ENCODE peak calls at places on chromosomes 6 and 20, in seven cellular contexts. One of them, this sample, is unnamed.

GRCh38 chr20:891121-892080 is 24.7 kb downstream of the ANGPT4 start:
- DNase-seq in Right ventricle myocardium superior: peak
- DNase-seq in neuronal stem cell: no peak
- DNase-seq in T-helper 1 cell: no peak
- DNase-seq in DMS153: no peak
- DNase-seq in GM13976: no peak
- DNase-seq in NCI-H1930: no peak
- DNase-seq in this sample: no peak

GRCh38 chr6:100504786-100505737 is 40.3 kb upstream of the SIM1 start:
- DNase-seq in Right ventricle myocardium superior: no peak
- DNase-seq in GM13976: no peak
- DNase-seq in T-helper 1 cell: no peak
- DNase-seq in NCI-H1930: no peak
- DNase-seq in neuronal stem cell: no peak
- DNase-seq in DMS153: no peak
- DNase-seq in this sample: no peak

GRCh38 chr20:31721408-31722332 is 998 bp downstream of the BCL2L1 start:
- DNase-seq in NCI-H1930: no peak
- DNase-seq in Right ventricle myocardium superior: peak
- DNase-seq in neuronal stem cell: no peak
- DNase-seq in GM13976: no peak
- DNase-seq in DMS153: no peak
- DNase-seq in T-helper 1 cell: no peak
- DNase-seq in this sample: no peak

GRCh38 chr6:85392379-85392778 is 57.5 kb upstream of the NT5E start:
- DNase-seq in NCI-H1930: no peak
- DNase-seq in neuronal stem cell: no peak
- DNase-seq in GM13976: no peak
- DNase-seq in DMS153: no peak
- DNase-seq in T-helper 1 cell: no peak
- DNase-seq in Right ventricle myocardium superior: no peak
- DNase-seq in this sample: no peak

GRCh38 chr6:21748343-21749063 is 155.0 kb downstream of the SOX4 start:
- DNase-seq in DMS153: peak
- DNase-seq in GM13976: peak
- DNase-seq in NCI-H1930: peak
- DNase-seq in T-helper 1 cell: no peak
- DNase-seq in neuronal stem cell: no peak
- DNase-seq in Right ventricle myocardium superior: no peak
- DNase-seq in this sample: no peak

GRCh38 chr6:162177733-162178132 is 549.8 kb downstream of the PRKN start:
- DNase-seq in T-helper 1 cell: no peak
- DNase-seq in Right ventricle myocardium superior: no peak
- DNase-seq in DMS153: peak
- DNase-seq in neuronal stem cell: no peak
- DNase-seq in GM13976: no peak
- DNase-seq in NCI-H1930: no peak
- DNase-seq in this sample: peak

GRCh38 chr6:166777096-166777630 is 150.1 kb upstream of the RPS6KA2 start:
- DNase-seq in NCI-H1930: no peak
- DNase-seq in neuronal stem cell: no peak
- DNase-seq in GM13976: no peak
- DNase-seq in T-helper 1 cell: no peak
- DNase-seq in Right ventricle myocardium superior: no peak
- DNase-seq in DMS153: no peak
- DNase-seq in this sample: no peak

GRCh38 chr20:54397292-54398155 is 77.9 kb upstream of the DOK5 start:
- DNase-seq in NCI-H1930: no peak
- DNase-seq in T-helper 1 cell: no peak
- DNase-seq in Right ventricle myocardium superior: no peak
- DNase-seq in neuronal stem cell: no peak
- DNase-seq in DMS153: no peak
- DNase-seq in GM13976: no peak
- DNase-seq in this sample: peak

GRCh38 chr6:98672681-98673475 is 161.5 kb upstream of the POU3F2 start:
- DNase-seq in DMS153: no peak
- DNase-seq in neuronal stem cell: no peak
- DNase-seq in NCI-H1930: no peak
- DNase-seq in Right ventricle myocardium superior: no peak
- DNase-seq in GM13976: no peak
- DNase-seq in T-helper 1 cell: no peak
- DNase-seq in this sample: no peak

GRCh38 chr20:20856956-20857355 is 144.5 kb upstream of the RALGAPA2 start:
- DNase-seq in Right ventricle myocardium superior: no peak
- DNase-seq in GM13976: no peak
- DNase-seq in T-helper 1 cell: no peak
- DNase-seq in NCI-H1930: no peak
- DNase-seq in neuronal stem cell: no peak
- DNase-seq in DMS153: no peak
- DNase-seq in this sample: no peak

GRCh38 chr6:118788702-118789101 is 105.2 kb upstream of the ASF1A start:
- DNase-seq in T-helper 1 cell: no peak
- DNase-seq in neuronal stem cell: no peak
- DNase-seq in DMS153: no peak
- DNase-seq in GM13976: no peak
- DNase-seq in NCI-H1930: no peak
- DNase-seq in Right ventricle myocardium superior: no peak
- DNase-seq in this sample: no peak